ENCODE peak calls at places on chromosomes 7 and 10, in five cellular contexts. One of them, this sample, is unnamed.
A peak's percentile ranks its signal among the peaks of the same experiment; 100 is the strongest.

GRCh38 chr10:102661614-102662133 is 17.4 kb downstream of the TRIM8 start:
- DNase-seq in NCI-H510A: no peak
- DNase-seq in substantia nigra: no peak
- DNase-seq in Daoy: no peak
- DNase-seq in GF-D8: no peak
- DNase-seq in this sample: no peak

GRCh38 chr7:152121432-152121831 is 96.0 kb downstream of the GALNT11 start:
- DNase-seq in substantia nigra: no peak
- DNase-seq in NCI-H510A: no peak
- DNase-seq in GF-D8: no peak
- DNase-seq in Daoy: no peak
- DNase-seq in this sample: no peak

GRCh38 chr10:71631007-71631859 is 88.3 kb downstream of the C10orf105 start:
- DNase-seq in GF-D8: no peak
- DNase-seq in NCI-H510A: no peak
- DNase-seq in substantia nigra: no peak
- DNase-seq in Daoy: no peak
- DNase-seq in this sample: no peak

GRCh38 chr7:36155811-36156361 is 2.8 kb downstream of the EEPD1 start:
- DNase-seq in Daoy: peak; percentile 45
- DNase-seq in GF-D8: no peak
- DNase-seq in NCI-H510A: no peak
- DNase-seq in substantia nigra: no peak
- DNase-seq in this sample: no peak

GRCh38 chr10:3222068-3222467 is 49.5 kb upstream of the PITRM1 start:
- DNase-seq in substantia nigra: no peak
- DNase-seq in NCI-H510A: no peak
- DNase-seq in Daoy: peak; percentile 69
- DNase-seq in GF-D8: no peak
- DNase-seq in this sample: no peak

GRCh38 chr7:152145853-152146466 is 120.5 kb downstream of the GALNT11 start:
- DNase-seq in substantia nigra: no peak
- DNase-seq in NCI-H510A: no peak
- DNase-seq in GF-D8: no peak
- DNase-seq in Daoy: peak; percentile 69
- DNase-seq in this sample: no peak

GRCh38 chr7:80387634-80388033 is 124.2 kb downstream of the GNAT3 start:
- DNase-seq in NCI-H510A: no peak
- DNase-seq in substantia nigra: no peak
- DNase-seq in GF-D8: no peak
- DNase-seq in Daoy: no peak
- DNase-seq in this sample: no peak

GRCh38 chr10:51156913-51157312 is 82.6 kb downstream of the PRKG1 start:
- DNase-seq in NCI-H510A: no peak
- DNase-seq in substantia nigra: no peak
- DNase-seq in Daoy: peak; percentile 41
- DNase-seq in GF-D8: no peak
- DNase-seq in this sample: no peak

GRCh38 chr10:13352519-13352918 is 4.4 kb upstream of the SEPHS1 start:
- DNase-seq in NCI-H510A: no peak
- DNase-seq in substantia nigra: no peak
- DNase-seq in GF-D8: no peak
- DNase-seq in Daoy: no peak
- DNase-seq in this sample: no peak

GRCh38 chr7:56174346-56175085 is 58.3 kb upstream of the NUPR2 start:
- DNase-seq in NCI-H510A: no peak
- DNase-seq in GF-D8: no peak
- DNase-seq in Daoy: peak; percentile 15
- DNase-seq in substantia nigra: no peak
- DNase-seq in this sample: no peak

GRCh38 chr7:150862356-150862755 is 10.0 kb downstream of the AOC1 start:
- DNase-seq in substantia nigra: no peak
- DNase-seq in GF-D8: no peak
- DNase-seq in NCI-H510A: no peak
- DNase-seq in Daoy: no peak
- DNase-seq in this sample: no peak

GRCh38 chr7:131076032-131076431 is 251.6 kb upstream of the MKLN1 start:
- DNase-seq in Daoy: peak; percentile 66
- DNase-seq in NCI-H510A: no peak
- DNase-seq in GF-D8: no peak
- DNase-seq in substantia nigra: no peak
- DNase-seq in this sample: no peak

GRCh38 chr7:156177396-156178055 is 365.3 kb upstream of the SHH start:
- DNase-seq in NCI-H510A: no peak
- DNase-seq in GF-D8: no peak
- DNase-seq in substantia nigra: no peak
- DNase-seq in Daoy: peak; percentile 34
- DNase-seq in this sample: no peak

GRCh38 chr7:14191686-14192098 is 202.2 kb upstream of the ETV1 start:
- DNase-seq in NCI-H510A: no peak
- DNase-seq in substantia nigra: no peak
- DNase-seq in Daoy: peak; percentile 3
- DNase-seq in GF-D8: no peak
- DNase-seq in this sample: no peak

This sample was measured in SIG-M5.